ENCODE peak calls at places on chromosome 19, in four cellular contexts. Z is A172, T is GM23248, R is NCI-H345. P is an unnamed sample.

GRCh38 chr19:15260939-15261338 is 28.7 kb upstream of the EPHX3 start:
- DNase-seq in Z (no peak), T (peak; percentile 45), R (no peak), P (no peak)

GRCh38 chr19:51327066-51327985 is 14.6 kb downstream of the VSIG10L start:
- DNase-seq in Z (no peak), T (peak; percentile 83), R (no peak), P (no peak)

GRCh38 chr19:42316223-42317211 is 3.4 kb downstream of the TMEM145 start:
- DNase-seq in Z (peak; percentile 20), T (peak; percentile 51), R (no peak), P (no peak)

GRCh38 chr19:41098762-41099161 is 10.5 kb downstream of the CYP2A13 start:
- DNase-seq in Z (no peak), T (no peak), R (no peak), P (no peak)

GRCh38 chr19:40612831-40613668 is 11.9 kb downstream of the LTBP4 start:
- DNase-seq in Z (no peak), T (peak; percentile 61), R (peak; percentile 93), P (peak; percentile 63)

GRCh38 chr19:6250909-6251308 is 28.9 kb downstream of the MLLT1 start:
- DNase-seq in Z (no peak), T (no peak), R (no peak), P (no peak)

GRCh38 chr19:52336976-52337375 is 933 bp downstream of the ZNF610 start:
- DNase-seq in Z (no peak), T (peak; percentile 43), R (no peak), P (no peak)

GRCh38 chr19:14440049-14440448 is 6.9 kb downstream of the PKN1 start:
- DNase-seq in Z (no peak), T (no peak), R (no peak), P (no peak)

GRCh38 chr19:18762125-18763023 is 28.7 kb downstream of the COMP start:
- DNase-seq in Z (peak; percentile 59), T (peak; percentile 12), R (peak; percentile 77), P (peak; percentile 97)

GRCh38 chr19:37905936-37906867 is at the start of gene WDR87:
- DNase-seq in Z (no peak), T (peak; percentile 24), R (peak; percentile 94), P (peak; percentile 45)

GRCh38 chr19:10195199-10195519 is 406 bp upstream of the DNMT1 start:
- DNase-seq in Z (no peak), T (no peak), R (no peak), P (no peak)

GRCh38 chr19:45646345-45646698 is 7.1 kb upstream of the EML2 start:
- DNase-seq in Z (no peak), T (no peak), R (no peak), P (no peak)

GRCh38 chr19:2607712-2608601 is 94.5 kb downstream of the GNG7 start:
- DNase-seq in Z (no peak), T (no peak), R (peak; percentile 10), P (no peak)

GRCh38 chr19:48997972-48998371 is 4.3 kb downstream of the RUVBL2 start:
- DNase-seq in Z (peak; percentile 36), T (peak; percentile 74), R (peak; percentile 33), P (no peak)

GRCh38 chr19:50878851-50879250 is 5.6 kb downstream of the KLK2 start:
- DNase-seq in Z (no peak), T (no peak), R (no peak), P (no peak)

GRCh38 chr19:53055117-53055516 is 10.6 kb downstream of the ERVV-2 start:
- DNase-seq in Z (peak; percentile 49), T (no peak), R (no peak), P (no peak)

GRCh38 chr19:15288146-15288963 is 44.0 kb downstream of the BRD4 start:
- DNase-seq in Z (no peak), T (peak; percentile 66), R (peak; percentile 56), P (peak; percentile 39)

GRCh38 chr19:7888145-7888825 is at the start of gene LRRC8E:
- DNase-seq in Z (peak; percentile 66), T (peak; percentile 88), R (no peak), P (no peak)

GRCh38 chr19:52273301-52273700 is 3.9 kb downstream of the ZNF766 start:
- DNase-seq in Z (no peak), T (no peak), R (no peak), P (no peak)

GRCh38 chr19:389935-390289 is 19.0 kb downstream of the C2CD4C start:
- DNase-seq in Z (no peak), T (no peak), R (no peak), P (no peak)

GRCh38 chr19:3554254-3555083 is 2.9 kb downstream of the MFSD12 start:
- DNase-seq in Z (no peak), T (no peak), R (no peak), P (no peak)

GRCh38 chr19:10135551-10136334 is 16.0 kb upstream of the EIF3G start:
- DNase-seq in Z (no peak), T (no peak), R (no peak), P (no peak)

GRCh38 chr19:15279326-15279904 is 47.2 kb upstream of the EPHX3 start:
- DNase-seq in Z (no peak), T (no peak), R (no peak), P (no peak)

GRCh38 chr19:58407658-58408151 is 744 bp upstream of the ZNF584 start:
- DNase-seq in Z (no peak), T (peak; percentile 54), R (no peak), P (no peak)

GRCh38 chr19:13574933-13575332 is 68.7 kb upstream of the CACNA1A start:
- DNase-seq in Z (peak; percentile 16), T (peak; percentile 76), R (no peak), P (no peak)

GRCh38 chr19:55300821-55301458 is 17.1 kb downstream of the BRSK1 start:
- DNase-seq in Z (no peak), T (no peak), R (no peak), P (no peak)

GRCh38 chr19:50047686-50048085 is 21.9 kb downstream of the ZNF473 start:
- DNase-seq in Z (no peak), T (no peak), R (no peak), P (no peak)

GRCh38 chr19:33402421-33403220 is 29.1 kb downstream of the CEBPG start:
- DNase-seq in Z (no peak), T (no peak), R (no peak), P (no peak)

GRCh38 chr19:13819242-13819641 is 24.0 kb downstream of the ZSWIM4 start:
- DNase-seq in Z (no peak), T (no peak), R (no peak), P (no peak)

GRCh38 chr19:55080121-55080914 is 4.6 kb downstream of the EPS8L1 start:
- DNase-seq in Z (no peak), T (peak; percentile 78), R (peak; percentile 76), P (peak; percentile 82)

GRCh38 chr19:16222806-16223205 is 25.1 kb downstream of the AP1M1 start:
- DNase-seq in Z (peak; percentile 14), T (no peak), R (no peak), P (no peak)

GRCh38 chr19:51128227-51128626 is 3.5 kb downstream of the SIGLEC9 start:
- DNase-seq in Z (no peak), T (no peak), R (no peak), P (no peak)

P was measured in NCI-H2029.